ENCODE peak calls at places on chromosomes 16 and 17, in six cellular contexts. K, J, Z, S, U and T are unnamed samples.

GRCh38 chr17:22303865-22304264 is 611.5 kb downstream of the KCNJ18 start:
- DNase-seq in Z (no peak), U (no peak), J (no peak), K (no peak), S (no peak), T (no peak)

GRCh38 chr16:27999687-28000086 is 63.8 kb downstream of the GSG1L start:
- DNase-seq in Z (no peak), U (no peak), J (no peak), S (no peak), K (no peak), T (no peak)

GRCh38 chr17:3710951-3711383 is 12.7 kb upstream of the HASPIN start:
- DNase-seq in K (no peak), U (peak), S (no peak), Z (peak), J (no peak), T (no peak)

GRCh38 chr17:27207073-27207511 is 86.8 kb upstream of the WSB1 start:
- DNase-seq in J (no peak), S (no peak), Z (peak), U (no peak), K (no peak), T (peak)

GRCh38 chr16:82684246-82684645 is 57.5 kb downstream of the CDH13 start:
- DNase-seq in S (no peak), Z (no peak), J (no peak), K (no peak), U (no peak), T (no peak)

GRCh38 chr16:76278086-76278485 is 885 bp downstream of the CNTNAP4 start:
- DNase-seq in J (no peak), U (no peak), S (no peak), Z (no peak), K (no peak), T (no peak)

GRCh38 chr17:64575431-64575830 is 68.7 kb downstream of the CEP95 start:
- DNase-seq in S (no peak), J (no peak), Z (no peak), U (no peak), K (no peak), T (no peak)

GRCh38 chr16:13559624-13560023 is 360.3 kb upstream of the ERCC4 start:
- DNase-seq in U (no peak), K (no peak), S (no peak), J (no peak), Z (no peak), T (no peak)

GRCh38 chr16:78624349-78624748 is 524.9 kb downstream of the WWOX start:
- DNase-seq in U (no peak), J (no peak), Z (no peak), K (no peak), S (no peak), T (no peak)

GRCh38 chr17:29138991-29139682 is 41.1 kb downstream of the MYO18A start:
- DNase-seq in Z (peak), K (no peak), U (peak), J (no peak), S (peak), T (no peak)

GRCh38 chr17:81890447-81891302 is 711 bp downstream of the ALYREF start:
- DNase-seq in Z (peak), K (no peak), S (peak), U (no peak), J (no peak), T (no peak)

GRCh38 chr17:4914009-4914408 is 11.1 kb upstream of the CHRNE start:
- DNase-seq in U (no peak), S (no peak), J (no peak), K (no peak), Z (no peak), T (no peak)

GRCh38 chr16:69890114-69890890 is 60.8 kb upstream of the CLEC18A start:
- DNase-seq in Z (no peak), S (peak), U (no peak), K (peak), J (no peak), T (peak)

GRCh38 chr16:86755571-86756006 is 177.2 kb downstream of the FOXL1 start:
- DNase-seq in S (no peak), U (no peak), J (no peak), K (no peak), Z (no peak), T (no peak)

GRCh38 chr17:55242481-55242880 is 22.3 kb upstream of the HLF start:
- DNase-seq in S (no peak), U (no peak), K (no peak), Z (no peak), J (no peak), T (no peak)

GRCh38 chr16:88442811-88443576 is 10.1 kb upstream of the ZFPM1 start:
- DNase-seq in S (peak), Z (peak), K (peak), J (peak), U (peak), T (peak)

GRCh38 chr17:12537436-12537835 is 128.3 kb upstream of the MYOCD start:
- DNase-seq in S (no peak), U (no peak), Z (no peak), K (no peak), J (no peak), T (no peak)

GRCh38 chr16:2980227-2981176 is at the start of gene PKMYT1:
- DNase-seq in U (peak), S (peak), J (peak), Z (peak), K (peak), T (peak)

GRCh38 chr16:53281280-53281679 is 153.0 kb upstream of the RBL2 start:
- DNase-seq in Z (no peak), J (no peak), S (no peak), K (no peak), U (no peak), T (no peak)

GRCh38 chr17:15954222-15954621 is 9.3 kb downstream of the ADORA2B start:
- DNase-seq in J (no peak), K (no peak), Z (no peak), S (no peak), U (no peak), T (peak)

GRCh38 chr17:3812284-3812683 is 11.3 kb upstream of the ITGAE start:
- DNase-seq in U (no peak), Z (no peak), J (no peak), S (no peak), K (no peak), T (no peak)

GRCh38 chr16:50173318-50173717 is 20.2 kb downstream of the TENT4B start:
- DNase-seq in J (no peak), S (no peak), K (no peak), U (no peak), Z (no peak), T (no peak)